ENCODE peak calls at places on chromosome 19, in five cellular contexts. X is CD8-positive, alpha-beta memory T cell; K is WERI-Rb-1; B is breast epithelium; L is ovary. Y is an unnamed sample.

GRCh38 chr19:41701401-41702075 is 6.9 kb upstream of the CEACAM5 start:
- DNase-seq in X (no peak), K (peak), B (no peak), L (no peak), Y (peak)

GRCh38 chr19:41369769-41370168 is 5.8 kb upstream of the B9D2 start:
- DNase-seq in X (no peak), K (no peak), B (no peak), L (no peak), Y (no peak)

GRCh38 chr19:19170053-19170945 is at the start of gene MEF2B:
- DNase-seq in X (peak), K (peak), B (peak), L (peak), Y (no peak)

GRCh38 chr19:55247621-55248099 is 11.2 kb downstream of the PPP6R1 start:
- DNase-seq in X (no peak), K (no peak), B (no peak), L (no peak), Y (no peak)

GRCh38 chr19:29616541-29616940 is 10.5 kb downstream of the POP4 start:
- DNase-seq in X (no peak), K (no peak), B (no peak), L (no peak), Y (no peak)

GRCh38 chr19:29255006-29255405 is 42.1 kb upstream of the UQCRFS1 start:
- DNase-seq in X (no peak), K (no peak), B (no peak), L (no peak), Y (peak)

GRCh38 chr19:916645-917322 is 349 bp upstream of the KISS1R start:
- DNase-seq in X (no peak), K (peak), B (no peak), L (peak), Y (no peak)

GRCh38 chr19:44718441-44719261 is 19.7 kb downstream of the CEACAM16 start:
- DNase-seq in X (no peak), K (no peak), B (peak), L (peak), Y (no peak)

GRCh38 chr19:34688592-34688991 is 11.1 kb downstream of the ZNF302 start:
- DNase-seq in X (no peak), K (no peak), B (no peak), L (no peak), Y (no peak)

GRCh38 chr19:48806518-48806817 is 4.4 kb downstream of the BCAT2 start:
- DNase-seq in X (no peak), K (no peak), B (no peak), L (no peak), Y (no peak)

GRCh38 chr19:3478409-3479176 is 1.7 kb downstream of the SMIM24 start:
- DNase-seq in X (no peak), K (no peak), B (no peak), L (no peak), Y (no peak)

GRCh38 chr19:47444388-47444821 is 25.1 kb upstream of the MEIS3 start:
- DNase-seq in X (no peak), K (no peak), B (no peak), L (no peak), Y (no peak)

GRCh38 chr19:40356681-40357595 is 8.4 kb downstream of the PLD3 start:
- DNase-seq in X (no peak), K (no peak), B (no peak), L (no peak), Y (no peak)

GRCh38 chr19:29683009-29683408 is 17.7 kb downstream of the PLEKHF1 start:
- DNase-seq in X (no peak), K (no peak), B (no peak), L (no peak), Y (no peak)

GRCh38 chr19:19752760-19753403 is 20.0 kb upstream of the ZNF14 start:
- DNase-seq in X (no peak), K (no peak), B (no peak), L (no peak), Y (peak)

GRCh38 chr19:44947041-44947581 is 1.3 kb downstream of the APOC2 start:
- DNase-seq in X (no peak), K (no peak), B (no peak), L (no peak), Y (no peak)

GRCh38 chr19:44968670-44969069 is 13.5 kb downstream of the CLPTM1 start:
- DNase-seq in X (no peak), K (no peak), B (no peak), L (no peak), Y (no peak)

GRCh38 chr19:19545128-19545591 is 7.1 kb downstream of the CILP2 start:
- DNase-seq in X (no peak), K (no peak), B (no peak), L (no peak), Y (no peak)

GRCh38 chr19:50791594-50792245 is 1.5 kb downstream of the ACP4 start:
- DNase-seq in X (no peak), K (no peak), B (no peak), L (no peak), Y (no peak)

GRCh38 chr19:15587663-15588062 is 27.4 kb upstream of the CYP4F8 start:
- DNase-seq in X (no peak), K (no peak), B (no peak), L (no peak), Y (peak)

GRCh38 chr19:5838437-5839311 is 828 bp downstream of the FUT6 start:
- DNase-seq in X (no peak), K (no peak), B (no peak), L (no peak), Y (no peak)

GRCh38 chr19:6092329-6093286 is 17.7 kb downstream of the RFX2 start:
- DNase-seq in X (no peak), K (peak), B (peak), L (peak), Y (peak)

GRCh38 chr19:45676851-45677263 is 8.8 kb downstream of the GIPR start:
- DNase-seq in X (peak), K (no peak), B (peak), L (no peak), Y (no peak)

GRCh38 chr19:46133101-46133627 is 8.7 kb upstream of the IGFL3 start:
- DNase-seq in X (no peak), K (peak), B (peak), L (peak), Y (no peak)

DNA sequence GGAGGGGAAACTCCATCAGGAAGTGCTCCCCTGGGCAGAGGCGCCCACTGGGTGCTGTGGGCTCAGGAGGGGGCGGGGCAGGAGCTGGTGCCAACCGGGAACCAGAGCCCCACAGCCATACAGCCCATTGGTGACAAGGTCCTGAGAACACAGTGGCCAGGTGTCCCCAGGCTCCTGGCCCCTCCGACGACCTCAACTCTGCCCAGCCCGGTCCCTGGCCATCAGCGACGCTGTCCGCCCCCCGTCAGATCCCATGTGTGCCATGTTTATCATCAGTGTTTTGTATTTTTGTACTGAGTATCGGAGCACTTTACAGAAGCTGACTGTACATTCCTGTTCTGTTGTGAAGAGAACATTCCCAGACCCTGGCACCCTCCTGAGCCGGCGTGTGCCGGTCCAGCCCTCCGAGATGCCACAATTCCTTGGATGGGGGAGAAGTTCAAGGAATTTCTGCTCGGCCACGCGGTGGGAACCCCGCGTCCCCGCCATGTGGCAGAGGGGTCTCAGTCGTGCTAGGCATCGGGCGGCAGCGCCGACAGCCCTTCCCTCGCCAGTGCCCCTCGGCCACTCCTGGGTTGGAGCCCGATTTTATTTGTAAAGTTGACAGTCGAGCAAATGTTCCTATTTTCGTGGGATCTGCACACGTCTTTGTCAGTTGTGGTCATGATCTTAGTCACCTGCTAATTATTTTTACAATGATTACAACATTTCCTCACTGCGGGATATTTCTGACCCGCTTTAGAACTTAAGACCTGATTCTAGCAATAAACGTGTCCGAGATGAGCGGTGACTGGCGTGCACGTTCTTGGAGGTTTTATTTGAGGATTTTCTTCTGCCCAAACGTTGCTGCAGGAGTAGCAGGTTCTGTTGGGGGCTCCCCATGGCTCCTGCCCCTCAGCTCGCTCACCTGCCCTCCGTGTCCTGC is 16.9 kb downstream of the PEX11G start:
- DNase-seq in X (no peak), K (no peak), B (no peak), L (no peak), Y (no peak)
- H3K27ac ChIP-seq in X (no peak), K (no peak), B (no peak), L (no peak), Y (no peak)

GRCh38 chr19:7863157-7863970 is 10.8 kb downstream of the PRR36 start:
- DNase-seq in X (no peak), K (no peak), B (no peak), L (no peak), Y (no peak)
- H3K27ac ChIP-seq in X (no peak), K (no peak), B (no peak), L (no peak), Y (no peak)

GRCh38 chr19:27750697-27751391 is 1462.1 kb downstream of the UQCRFS1 start:
- DNase-seq in X (no peak), K (no peak), B (no peak), L (no peak), Y (peak)
- H3K27ac ChIP-seq in X (no peak), K (no peak), B (no peak), L (no peak), Y (no peak)

DNA sequence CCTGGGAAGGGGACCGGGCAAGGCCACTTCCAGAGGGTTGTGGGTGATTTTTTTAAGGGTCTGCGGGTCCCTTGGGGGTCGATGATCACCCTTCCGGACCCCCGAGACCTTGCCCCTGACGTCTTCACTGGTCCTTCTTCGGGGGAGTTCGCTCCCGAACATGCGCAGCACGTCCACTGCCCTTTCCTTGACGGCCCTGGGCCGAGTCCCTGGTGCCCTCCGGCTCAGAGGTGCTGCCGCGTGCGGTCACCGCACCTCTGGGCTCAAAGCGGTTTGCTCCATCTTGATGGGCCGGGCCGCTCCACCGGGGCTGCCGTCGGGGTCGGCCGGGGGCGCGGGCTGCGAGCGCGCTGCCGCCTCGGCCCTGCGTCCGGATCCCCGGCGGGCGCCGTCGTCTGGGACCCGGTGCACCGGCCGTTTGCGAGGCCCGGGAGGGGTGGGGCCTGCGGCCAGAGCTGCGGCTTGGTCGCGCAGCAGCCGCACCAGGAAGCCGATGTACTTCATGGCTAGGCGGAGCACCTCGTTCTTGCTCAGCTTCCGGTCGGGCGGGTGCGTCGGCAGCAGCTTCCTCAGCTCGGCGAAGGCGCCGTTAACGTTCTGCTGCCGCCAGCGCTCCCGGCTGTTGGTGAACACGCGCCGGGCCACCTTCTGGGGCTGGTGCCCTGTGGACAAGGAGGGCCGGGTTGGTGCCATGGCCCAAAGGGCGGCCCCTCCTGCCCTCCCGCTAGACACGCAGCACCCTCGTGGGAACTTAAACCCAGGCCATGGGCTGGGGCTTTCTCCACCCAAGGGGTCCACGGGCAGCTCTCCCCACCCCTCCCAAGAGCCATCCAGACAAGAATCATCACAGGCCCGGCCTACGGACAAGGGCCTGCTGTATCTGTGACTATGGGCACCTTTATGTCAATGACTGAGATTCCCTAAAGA is 3.3 kb downstream of the LYL1 start:
- DNase-seq in X (peak), K (no peak), B (no peak), L (peak), Y (no peak)
- H3K27ac ChIP-seq in X (peak), K (no peak), B (peak), L (no peak), Y (peak)

GRCh38 chr19:54204767-54205468 is 4.3 kb downstream of the RPS9 start:
- DNase-seq in X (no peak), K (no peak), B (no peak), L (no peak), Y (no peak)
- H3K27ac ChIP-seq in X (peak), K (no peak), B (no peak), L (no peak), Y (no peak)

DNA sequence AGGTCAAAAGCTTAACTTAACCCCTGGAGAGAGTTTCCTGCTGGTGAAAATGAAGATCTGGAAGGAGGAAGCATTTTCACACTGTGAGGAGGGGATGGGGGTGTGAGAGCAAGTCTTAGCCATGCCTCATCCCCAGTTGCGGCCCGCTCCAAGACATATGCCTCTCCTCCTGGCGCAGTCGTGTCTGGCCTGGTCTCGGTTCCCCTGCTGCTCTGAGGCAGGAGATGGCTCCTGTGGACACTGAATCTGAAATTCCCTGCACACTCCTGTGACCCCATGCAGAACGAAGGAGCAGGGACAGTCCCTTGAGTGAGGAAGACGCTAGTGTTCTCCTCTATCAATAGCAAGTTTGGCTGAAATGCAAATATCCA is 350 bp upstream of the ZNF69 start:
- DNase-seq in X (no peak), K (peak), B (no peak), L (no peak), Y (no peak)
- H3K27ac ChIP-seq in X (no peak), K (peak), B (peak), L (no peak), Y (no peak)

DNA sequence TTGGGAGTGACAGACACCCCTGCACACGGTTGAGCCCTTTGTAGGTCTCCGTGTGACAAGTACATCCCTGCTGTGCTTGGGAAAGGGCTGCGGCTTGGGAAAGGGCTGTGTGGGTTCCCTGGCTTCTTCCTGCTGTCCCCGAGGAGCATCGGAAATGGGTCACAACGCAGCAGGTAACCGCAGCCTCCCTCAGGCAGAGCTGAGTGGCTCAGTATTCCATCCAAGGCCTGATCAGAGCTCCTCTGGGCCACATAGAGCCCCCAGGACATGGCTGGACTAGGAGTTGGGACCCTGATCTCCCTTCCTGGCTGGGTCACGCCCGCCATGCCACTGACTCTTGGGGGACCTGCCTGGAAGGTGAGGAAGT is 16.3 kb downstream of the TECR start:
- DNase-seq in X (no peak), K (no peak), B (no peak), L (no peak), Y (no peak)
- H3K27ac ChIP-seq in X (no peak), K (no peak), B (peak), L (no peak), Y (no peak)

GRCh38 chr19:38678217-38678890 is 30.9 kb downstream of the ACTN4 start:
- DNase-seq in X (no peak), K (no peak), B (no peak), L (no peak), Y (no peak)
- H3K27ac ChIP-seq in X (peak), K (no peak), B (peak), L (no peak), Y (peak)